ENCODE peak calls at places on chromosomes 2 and 18, in ten cellular contexts. One of them, this sample, is unnamed.
A peak's percentile ranks its signal among the peaks of the same experiment; 100 is the strongest.

GRCh38 chr18:286515-287310 is 18.9 kb upstream of the THOC1 start:
- DNase-seq in activated gamma-delta T cell treated with Interleukin-2 at 50 U/mL for 16 hours: no peak
- DNase-seq in cardiac fibroblast: peak; percentile 63
- DNase-seq in endothelial cell: no peak
- DNase-seq in type B pancreatic cell: no peak
- DNase-seq in putamen: no peak
- DNase-seq in AG08396: no peak
- DNase-seq in activated CD4-positive, alpha-beta T cell treated with anti-CD3 and anti-CD28 coated beads for 4 hours: no peak
- DNase-seq in NCI-H1417: no peak
- DNase-seq in HL-60: peak; percentile 57
- DNase-seq in this sample: peak; percentile 13

GRCh38 chr2:42147641-42148274 is 21.4 kb upstream of the EML4 start:
- DNase-seq in activated gamma-delta T cell treated with Interleukin-2 at 50 U/mL for 16 hours: no peak
- DNase-seq in cardiac fibroblast: peak; percentile 88
- DNase-seq in endothelial cell: no peak
- DNase-seq in type B pancreatic cell: no peak
- DNase-seq in putamen: no peak
- DNase-seq in AG08396: no peak
- DNase-seq in activated CD4-positive, alpha-beta T cell treated with anti-CD3 and anti-CD28 coated beads for 4 hours: no peak
- DNase-seq in NCI-H1417: no peak
- DNase-seq in HL-60: no peak
- DNase-seq in this sample: no peak

GRCh38 chr2:187982668-187983067 is 309.0 kb upstream of the GULP1 start:
- DNase-seq in activated gamma-delta T cell treated with Interleukin-2 at 50 U/mL for 16 hours: no peak
- DNase-seq in cardiac fibroblast: peak; percentile 79
- DNase-seq in endothelial cell: no peak
- DNase-seq in type B pancreatic cell: no peak
- DNase-seq in putamen: no peak
- DNase-seq in AG08396: peak; percentile 53
- DNase-seq in activated CD4-positive, alpha-beta T cell treated with anti-CD3 and anti-CD28 coated beads for 4 hours: no peak
- DNase-seq in NCI-H1417: no peak
- DNase-seq in HL-60: peak; percentile 2
- DNase-seq in this sample: peak; percentile 75

GRCh38 chr2:237201461-237202287 is 116.0 kb downstream of the COPS8 start:
- DNase-seq in activated gamma-delta T cell treated with Interleukin-2 at 50 U/mL for 16 hours: no peak
- DNase-seq in cardiac fibroblast: peak; percentile 85
- DNase-seq in endothelial cell: no peak
- DNase-seq in type B pancreatic cell: no peak
- DNase-seq in putamen: no peak
- DNase-seq in AG08396: peak; percentile 80
- DNase-seq in activated CD4-positive, alpha-beta T cell treated with anti-CD3 and anti-CD28 coated beads for 4 hours: no peak
- DNase-seq in NCI-H1417: no peak
- DNase-seq in HL-60: no peak
- DNase-seq in this sample: peak; percentile 93

GRCh38 chr2:102806250-102806837 is 44.5 kb downstream of the TMEM182 start:
- DNase-seq in activated gamma-delta T cell treated with Interleukin-2 at 50 U/mL for 16 hours: peak; percentile 6
- DNase-seq in cardiac fibroblast: peak; percentile 78
- DNase-seq in endothelial cell: peak; percentile 83
- DNase-seq in type B pancreatic cell: no peak
- DNase-seq in putamen: peak; percentile 37
- DNase-seq in AG08396: peak; percentile 82
- DNase-seq in activated CD4-positive, alpha-beta T cell treated with anti-CD3 and anti-CD28 coated beads for 4 hours: no peak
- DNase-seq in NCI-H1417: peak; percentile 2
- DNase-seq in HL-60: peak; percentile 68
- DNase-seq in this sample: peak; percentile 58

GRCh38 chr2:157875720-157876065 is 437 bp downstream of the ACVR1 start:
- DNase-seq in activated gamma-delta T cell treated with Interleukin-2 at 50 U/mL for 16 hours: peak; percentile 52
- DNase-seq in cardiac fibroblast: no peak
- DNase-seq in endothelial cell: peak; percentile 72
- DNase-seq in type B pancreatic cell: peak; percentile 76
- DNase-seq in putamen: no peak
- DNase-seq in AG08396: no peak
- DNase-seq in activated CD4-positive, alpha-beta T cell treated with anti-CD3 and anti-CD28 coated beads for 4 hours: peak; percentile 51
- DNase-seq in NCI-H1417: no peak
- DNase-seq in HL-60: no peak
- DNase-seq in this sample: no peak

GRCh38 chr2:31894656-31895055 is 116.2 kb downstream of the MEMO1 start:
- DNase-seq in activated gamma-delta T cell treated with Interleukin-2 at 50 U/mL for 16 hours: no peak
- DNase-seq in cardiac fibroblast: no peak
- DNase-seq in endothelial cell: no peak
- DNase-seq in type B pancreatic cell: no peak
- DNase-seq in putamen: no peak
- DNase-seq in AG08396: no peak
- DNase-seq in activated CD4-positive, alpha-beta T cell treated with anti-CD3 and anti-CD28 coated beads for 4 hours: no peak
- DNase-seq in NCI-H1417: no peak
- DNase-seq in HL-60: no peak
- DNase-seq in this sample: no peak

GRCh38 chr2:76174505-76174904 is 463.8 kb upstream of the GCFC2 start:
- DNase-seq in activated gamma-delta T cell treated with Interleukin-2 at 50 U/mL for 16 hours: no peak
- DNase-seq in cardiac fibroblast: no peak
- DNase-seq in endothelial cell: no peak
- DNase-seq in type B pancreatic cell: no peak
- DNase-seq in putamen: no peak
- DNase-seq in AG08396: no peak
- DNase-seq in activated CD4-positive, alpha-beta T cell treated with anti-CD3 and anti-CD28 coated beads for 4 hours: no peak
- DNase-seq in NCI-H1417: no peak
- DNase-seq in HL-60: no peak
- DNase-seq in this sample: no peak

GRCh38 chr2:189870396-189871089 is 86.3 kb downstream of the PMS1 start:
- DNase-seq in activated gamma-delta T cell treated with Interleukin-2 at 50 U/mL for 16 hours: no peak
- DNase-seq in cardiac fibroblast: peak; percentile 55
- DNase-seq in endothelial cell: no peak
- DNase-seq in type B pancreatic cell: no peak
- DNase-seq in putamen: no peak
- DNase-seq in AG08396: no peak
- DNase-seq in activated CD4-positive, alpha-beta T cell treated with anti-CD3 and anti-CD28 coated beads for 4 hours: no peak
- DNase-seq in NCI-H1417: no peak
- DNase-seq in HL-60: no peak
- DNase-seq in this sample: no peak

GRCh38 chr2:3040819-3041218 is 336.8 kb downstream of the EIPR1 start:
- DNase-seq in activated gamma-delta T cell treated with Interleukin-2 at 50 U/mL for 16 hours: no peak
- DNase-seq in cardiac fibroblast: no peak
- DNase-seq in endothelial cell: no peak
- DNase-seq in type B pancreatic cell: no peak
- DNase-seq in putamen: no peak
- DNase-seq in AG08396: no peak
- DNase-seq in activated CD4-positive, alpha-beta T cell treated with anti-CD3 and anti-CD28 coated beads for 4 hours: no peak
- DNase-seq in NCI-H1417: no peak
- DNase-seq in HL-60: no peak
- DNase-seq in this sample: no peak

GRCh38 chr2:206971805-206972204 is 32.5 kb downstream of the CPO start:
- DNase-seq in activated gamma-delta T cell treated with Interleukin-2 at 50 U/mL for 16 hours: no peak
- DNase-seq in cardiac fibroblast: peak; percentile 38
- DNase-seq in endothelial cell: no peak
- DNase-seq in type B pancreatic cell: no peak
- DNase-seq in putamen: no peak
- DNase-seq in AG08396: peak; percentile 8
- DNase-seq in activated CD4-positive, alpha-beta T cell treated with anti-CD3 and anti-CD28 coated beads for 4 hours: no peak
- DNase-seq in NCI-H1417: no peak
- DNase-seq in HL-60: no peak
- DNase-seq in this sample: peak; percentile 69

GRCh38 chr2:240458900-240459391 is 23.5 kb downstream of the GPC1 start:
- DNase-seq in activated gamma-delta T cell treated with Interleukin-2 at 50 U/mL for 16 hours: no peak
- DNase-seq in cardiac fibroblast: no peak
- DNase-seq in endothelial cell: no peak
- DNase-seq in type B pancreatic cell: no peak
- DNase-seq in putamen: no peak
- DNase-seq in AG08396: no peak
- DNase-seq in activated CD4-positive, alpha-beta T cell treated with anti-CD3 and anti-CD28 coated beads for 4 hours: no peak
- DNase-seq in NCI-H1417: no peak
- DNase-seq in HL-60: no peak
- DNase-seq in this sample: no peak

GRCh38 chr2:233443511-233444183 is 89.4 kb downstream of the DGKD start:
- DNase-seq in activated gamma-delta T cell treated with Interleukin-2 at 50 U/mL for 16 hours: peak; percentile 82
- DNase-seq in cardiac fibroblast: peak; percentile 90
- DNase-seq in endothelial cell: peak; percentile 78
- DNase-seq in type B pancreatic cell: peak; percentile 76
- DNase-seq in putamen: peak; percentile 46
- DNase-seq in AG08396: peak; percentile 92
- DNase-seq in activated CD4-positive, alpha-beta T cell treated with anti-CD3 and anti-CD28 coated beads for 4 hours: peak; percentile 84
- DNase-seq in NCI-H1417: peak; percentile 34
- DNase-seq in HL-60: peak; percentile 72
- DNase-seq in this sample: peak; percentile 50

GRCh38 chr2:46273919-46274318 is 23.3 kb upstream of the EPAS1 start:
- DNase-seq in activated gamma-delta T cell treated with Interleukin-2 at 50 U/mL for 16 hours: no peak
- DNase-seq in cardiac fibroblast: no peak
- DNase-seq in endothelial cell: no peak
- DNase-seq in type B pancreatic cell: no peak
- DNase-seq in putamen: no peak
- DNase-seq in AG08396: no peak
- DNase-seq in activated CD4-positive, alpha-beta T cell treated with anti-CD3 and anti-CD28 coated beads for 4 hours: no peak
- DNase-seq in NCI-H1417: no peak
- DNase-seq in HL-60: no peak
- DNase-seq in this sample: no peak

GRCh38 chr2:71073475-71073874 is 5.0 kb downstream of the NAGK start:
- DNase-seq in activated gamma-delta T cell treated with Interleukin-2 at 50 U/mL for 16 hours: no peak
- DNase-seq in cardiac fibroblast: no peak
- DNase-seq in endothelial cell: no peak
- DNase-seq in type B pancreatic cell: no peak
- DNase-seq in putamen: no peak
- DNase-seq in AG08396: no peak
- DNase-seq in activated CD4-positive, alpha-beta T cell treated with anti-CD3 and anti-CD28 coated beads for 4 hours: no peak
- DNase-seq in NCI-H1417: no peak
- DNase-seq in HL-60: no peak
- DNase-seq in this sample: no peak

GRCh38 chr2:164538250-164538866 is 82.9 kb downstream of the GRB14 start:
- DNase-seq in activated gamma-delta T cell treated with Interleukin-2 at 50 U/mL for 16 hours: no peak
- DNase-seq in cardiac fibroblast: peak; percentile 58
- DNase-seq in endothelial cell: no peak
- DNase-seq in type B pancreatic cell: no peak
- DNase-seq in putamen: peak; percentile 15
- DNase-seq in AG08396: peak; percentile 25
- DNase-seq in activated CD4-positive, alpha-beta T cell treated with anti-CD3 and anti-CD28 coated beads for 4 hours: no peak
- DNase-seq in NCI-H1417: peak; percentile 5
- DNase-seq in HL-60: peak; percentile 17
- DNase-seq in this sample: peak; percentile 25

GRCh38 chr2:186543561-186544131 is 46.2 kb upstream of the ITGAV start:
- DNase-seq in activated gamma-delta T cell treated with Interleukin-2 at 50 U/mL for 16 hours: no peak
- DNase-seq in cardiac fibroblast: peak; percentile 68
- DNase-seq in endothelial cell: no peak
- DNase-seq in type B pancreatic cell: no peak
- DNase-seq in putamen: no peak
- DNase-seq in AG08396: no peak
- DNase-seq in activated CD4-positive, alpha-beta T cell treated with anti-CD3 and anti-CD28 coated beads for 4 hours: no peak
- DNase-seq in NCI-H1417: no peak
- DNase-seq in HL-60: no peak
- DNase-seq in this sample: no peak

GRCh38 chr2:137865954-137866540 is 98.2 kb upstream of the HNMT start:
- DNase-seq in activated gamma-delta T cell treated with Interleukin-2 at 50 U/mL for 16 hours: peak; percentile 29
- DNase-seq in cardiac fibroblast: peak; percentile 64
- DNase-seq in endothelial cell: peak; percentile 72
- DNase-seq in type B pancreatic cell: no peak
- DNase-seq in putamen: peak; percentile 12
- DNase-seq in AG08396: peak; percentile 39
- DNase-seq in activated CD4-positive, alpha-beta T cell treated with anti-CD3 and anti-CD28 coated beads for 4 hours: peak; percentile 6
- DNase-seq in NCI-H1417: peak; percentile 11
- DNase-seq in HL-60: peak; percentile 48
- DNase-seq in this sample: no peak

GRCh38 chr2:121211689-121212151 is 73.3 kb downstream of the TFCP2L1 start:
- DNase-seq in activated gamma-delta T cell treated with Interleukin-2 at 50 U/mL for 16 hours: no peak
- DNase-seq in cardiac fibroblast: no peak
- DNase-seq in endothelial cell: no peak
- DNase-seq in type B pancreatic cell: no peak
- DNase-seq in putamen: no peak
- DNase-seq in AG08396: no peak
- DNase-seq in activated CD4-positive, alpha-beta T cell treated with anti-CD3 and anti-CD28 coated beads for 4 hours: no peak
- DNase-seq in NCI-H1417: no peak
- DNase-seq in HL-60: no peak
- DNase-seq in this sample: no peak

GRCh38 chr2:9805435-9806297 is 37.6 kb upstream of the TAF1B start:
- DNase-seq in activated gamma-delta T cell treated with Interleukin-2 at 50 U/mL for 16 hours: no peak
- DNase-seq in cardiac fibroblast: peak; percentile 81
- DNase-seq in endothelial cell: no peak
- DNase-seq in type B pancreatic cell: no peak
- DNase-seq in putamen: no peak
- DNase-seq in AG08396: peak; percentile 30
- DNase-seq in activated CD4-positive, alpha-beta T cell treated with anti-CD3 and anti-CD28 coated beads for 4 hours: no peak
- DNase-seq in NCI-H1417: no peak
- DNase-seq in HL-60: no peak
- DNase-seq in this sample: no peak

GRCh38 chr2:108619916-108620620 is 85.8 kb downstream of the LIMS1 start:
- DNase-seq in activated gamma-delta T cell treated with Interleukin-2 at 50 U/mL for 16 hours: no peak
- DNase-seq in cardiac fibroblast: no peak
- DNase-seq in endothelial cell: no peak
- DNase-seq in type B pancreatic cell: no peak
- DNase-seq in putamen: no peak
- DNase-seq in AG08396: no peak
- DNase-seq in activated CD4-positive, alpha-beta T cell treated with anti-CD3 and anti-CD28 coated beads for 4 hours: no peak
- DNase-seq in NCI-H1417: no peak
- DNase-seq in HL-60: no peak
- DNase-seq in this sample: no peak

GRCh38 chr2:69169990-69170389 is 157.0 kb downstream of the ANTXR1 start:
- DNase-seq in activated gamma-delta T cell treated with Interleukin-2 at 50 U/mL for 16 hours: no peak
- DNase-seq in cardiac fibroblast: no peak
- DNase-seq in endothelial cell: no peak
- DNase-seq in type B pancreatic cell: no peak
- DNase-seq in putamen: no peak
- DNase-seq in AG08396: no peak
- DNase-seq in activated CD4-positive, alpha-beta T cell treated with anti-CD3 and anti-CD28 coated beads for 4 hours: no peak
- DNase-seq in NCI-H1417: no peak
- DNase-seq in HL-60: no peak
- DNase-seq in this sample: no peak

GRCh38 chr2:204483497-204484164 is 61.6 kb upstream of the PARD3B start:
- DNase-seq in activated gamma-delta T cell treated with Interleukin-2 at 50 U/mL for 16 hours: no peak
- DNase-seq in cardiac fibroblast: no peak
- DNase-seq in endothelial cell: no peak
- DNase-seq in type B pancreatic cell: no peak
- DNase-seq in putamen: no peak
- DNase-seq in AG08396: no peak
- DNase-seq in activated CD4-positive, alpha-beta T cell treated with anti-CD3 and anti-CD28 coated beads for 4 hours: no peak
- DNase-seq in NCI-H1417: peak; percentile 0
- DNase-seq in HL-60: no peak
- DNase-seq in this sample: no peak

GRCh38 chr2:75311993-75312392 is 112.7 kb upstream of the TACR1 start:
- DNase-seq in activated gamma-delta T cell treated with Interleukin-2 at 50 U/mL for 16 hours: no peak
- DNase-seq in cardiac fibroblast: no peak
- DNase-seq in endothelial cell: peak; percentile 34
- DNase-seq in type B pancreatic cell: no peak
- DNase-seq in putamen: no peak
- DNase-seq in AG08396: no peak
- DNase-seq in activated CD4-positive, alpha-beta T cell treated with anti-CD3 and anti-CD28 coated beads for 4 hours: no peak
- DNase-seq in NCI-H1417: no peak
- DNase-seq in HL-60: no peak
- DNase-seq in this sample: no peak

GRCh38 chr2:231372326-231372725 is 23.2 kb upstream of the B3GNT7 start:
- DNase-seq in activated gamma-delta T cell treated with Interleukin-2 at 50 U/mL for 16 hours: no peak
- DNase-seq in cardiac fibroblast: no peak
- DNase-seq in endothelial cell: no peak
- DNase-seq in type B pancreatic cell: no peak
- DNase-seq in putamen: no peak
- DNase-seq in AG08396: no peak
- DNase-seq in activated CD4-positive, alpha-beta T cell treated with anti-CD3 and anti-CD28 coated beads for 4 hours: no peak
- DNase-seq in NCI-H1417: no peak
- DNase-seq in HL-60: no peak
- DNase-seq in this sample: no peak

GRCh38 chr2:143034292-143035074 is 94.7 kb upstream of the ARHGAP15 start:
- DNase-seq in activated gamma-delta T cell treated with Interleukin-2 at 50 U/mL for 16 hours: peak; percentile 59
- DNase-seq in cardiac fibroblast: peak; percentile 86
- DNase-seq in endothelial cell: peak; percentile 48
- DNase-seq in type B pancreatic cell: no peak
- DNase-seq in putamen: peak; percentile 80
- DNase-seq in AG08396: peak; percentile 54
- DNase-seq in activated CD4-positive, alpha-beta T cell treated with anti-CD3 and anti-CD28 coated beads for 4 hours: peak; percentile 43
- DNase-seq in NCI-H1417: peak; percentile 69
- DNase-seq in HL-60: peak; percentile 74
- DNase-seq in this sample: peak; percentile 68

GRCh38 chr18:36181898-36182506 is 5.3 kb upstream of the MOCOS start:
- DNase-seq in activated gamma-delta T cell treated with Interleukin-2 at 50 U/mL for 16 hours: no peak
- DNase-seq in cardiac fibroblast: peak; percentile 54
- DNase-seq in endothelial cell: no peak
- DNase-seq in type B pancreatic cell: no peak
- DNase-seq in putamen: no peak
- DNase-seq in AG08396: no peak
- DNase-seq in activated CD4-positive, alpha-beta T cell treated with anti-CD3 and anti-CD28 coated beads for 4 hours: no peak
- DNase-seq in NCI-H1417: no peak
- DNase-seq in HL-60: no peak
- DNase-seq in this sample: no peak

GRCh38 chr18:30149585-30149984 is 893.0 kb downstream of the DSC3 start:
- DNase-seq in activated gamma-delta T cell treated with Interleukin-2 at 50 U/mL for 16 hours: no peak
- DNase-seq in cardiac fibroblast: no peak
- DNase-seq in endothelial cell: no peak
- DNase-seq in type B pancreatic cell: no peak
- DNase-seq in putamen: no peak
- DNase-seq in AG08396: no peak
- DNase-seq in activated CD4-positive, alpha-beta T cell treated with anti-CD3 and anti-CD28 coated beads for 4 hours: no peak
- DNase-seq in NCI-H1417: no peak
- DNase-seq in HL-60: no peak
- DNase-seq in this sample: no peak

This sample was measured in stromal cell of bone marrow.